ENCODE peak calls at places on chromosome 19, in five cellular contexts. O, V, X, S and N are unnamed samples.

GRCh38 chr19:39053276-39054090 is 21.1 kb upstream of the FBXO27 start:
- DNase-seq in O (no peak), V (no peak), X (no peak), S (no peak), N (no peak)

GRCh38 chr19:47375694-47376588 is 26.8 kb downstream of the DHX34 start:
- DNase-seq in V (no peak), X (no peak), O (no peak), S (no peak), N (no peak)

GRCh38 chr19:1807695-1808394 is 4.2 kb downstream of the ATP8B3 start:
- DNase-seq in X (no peak), O (no peak), V (no peak), S (no peak), N (no peak)

GRCh38 chr19:41223431-41224234 is 4.6 kb downstream of the AXL start:
- DNase-seq in X (no peak), O (peak), S (peak), V (no peak), N (no peak)

GRCh38 chr19:35856546-35857149 is at the start of gene KIRREL2:
- DNase-seq in X (peak), S (no peak), V (no peak), O (peak), N (no peak)

GRCh38 chr19:34321735-34322134 is 43.3 kb upstream of the GPI start:
- DNase-seq in X (no peak), S (no peak), O (no peak), V (no peak), N (no peak)

GRCh38 chr19:33487901-33488817 is 33.4 kb downstream of the PEPD start:
- DNase-seq in X (no peak), S (no peak), V (no peak), O (no peak), N (no peak)

GRCh38 chr19:47200530-47200929 is 30.5 kb downstream of the BBC3 start:
- DNase-seq in S (no peak), V (no peak), O (no peak), X (no peak), N (no peak)

GRCh38 chr19:43739836-43740235 is 14.9 kb downstream of the SMG9 start:
- DNase-seq in V (no peak), X (no peak), O (no peak), S (no peak), N (no peak)

GRCh38 chr19:3238066-3238561 is 13.7 kb downstream of the CELF5 start:
- DNase-seq in X (no peak), O (no peak), S (no peak), V (no peak), N (no peak)

GRCh38 chr19:8468124-8468523 is 23.3 kb downstream of the HNRNPM start:
- DNase-seq in X (no peak), O (no peak), V (no peak), S (no peak), N (no peak)

GRCh38 chr19:1133471-1133929 is 29.7 kb downstream of the GPX4 start:
- DNase-seq in X (no peak), S (no peak), O (no peak), V (peak), N (peak)

GRCh38 chr19:54439174-54439851 is 9.7 kb upstream of the LENG8 start:
- DNase-seq in S (no peak), X (no peak), O (peak), V (no peak), N (no peak)

GRCh38 chr19:42325308-42325895 is at the start of gene MEGF8:
- DNase-seq in O (peak), V (peak), X (peak), S (peak), N (peak)

GRCh38 chr19:10552596-10553053 is 8.9 kb downstream of the ATG4D start:
- DNase-seq in V (no peak), X (no peak), S (no peak), O (no peak), N (peak)

GRCh38 chr19:50838239-50838638 is 4.9 kb upstream of the KLK15 start:
- DNase-seq in O (no peak), X (no peak), S (no peak), V (no peak), N (no peak)

GRCh38 chr19:7137120-7137519 is 67.6 kb downstream of the ZNF557 start:
- DNase-seq in O (no peak), S (no peak), X (no peak), V (no peak), N (no peak)

GRCh38 chr19:51272183-51272817 is 21.4 kb downstream of the SIGLECL1 start:
- DNase-seq in O (no peak), S (no peak), V (no peak), X (no peak), N (no peak)

GRCh38 chr19:1066748-1067340 is at the start of gene ARHGAP45:
- DNase-seq in V (peak), X (no peak), S (no peak), O (peak), N (peak)

GRCh38 chr19:54317965-54318240 is 4.9 kb upstream of the LILRA5 start:
- DNase-seq in V (no peak), X (no peak), O (no peak), S (no peak), N (no peak)

GRCh38 chr19:47444388-47444821 is 25.1 kb upstream of the MEIS3 start:
- DNase-seq in X (peak), O (peak), S (no peak), V (peak), N (no peak)

GRCh38 chr19:3108775-3109174 is 14.6 kb downstream of the GNA11 start:
- DNase-seq in X (no peak), S (peak), O (peak), V (peak), N (peak)

GRCh38 chr19:45340899-45341453 is 426 bp downstream of the KLC3 start:
- DNase-seq in O (no peak), X (no peak), S (no peak), V (no peak), N (no peak)

GRCh38 chr19:46453661-46454060 is 17.7 kb downstream of the PNMA8A start:
- DNase-seq in O (no peak), V (no peak), X (no peak), S (no peak), N (no peak)

GRCh38 chr19:46815833-46816627 is 27.6 kb upstream of the SLC1A5 start:
- DNase-seq in S (no peak), O (no peak), V (no peak), X (no peak), N (no peak)

GRCh38 chr19:33553530-33554310 is 32.1 kb upstream of the PEPD start:
- DNase-seq in S (no peak), V (no peak), X (no peak), O (no peak), N (no peak)

GRCh38 chr19:8306235-8307054 is 1.7 kb downstream of the CD320 start:
- DNase-seq in O (no peak), S (peak), V (no peak), X (peak), N (peak)

GRCh38 chr19:33496496-33496895 is 25.1 kb downstream of the PEPD start:
- DNase-seq in O (no peak), V (no peak), X (no peak), S (no peak), N (no peak)

GRCh38 chr19:29578349-29578748 is 27.7 kb upstream of the POP4 start:
- DNase-seq in V (no peak), S (no peak), X (no peak), O (no peak), N (no peak)

GRCh38 chr19:29579308-29579910 is 26.7 kb upstream of the POP4 start:
- DNase-seq in X (peak), V (no peak), O (no peak), S (no peak), N (no peak)

GRCh38 chr19:29577662-29577963 is 28.5 kb upstream of the POP4 start:
- DNase-seq in O (no peak), V (no peak), S (no peak), X (peak), N (no peak)

GRCh38 chr19:29576043-29576442 is 30.0 kb upstream of the POP4 start:
- DNase-seq in O (no peak), X (no peak), V (no peak), S (no peak), N (no peak)

DNA sequence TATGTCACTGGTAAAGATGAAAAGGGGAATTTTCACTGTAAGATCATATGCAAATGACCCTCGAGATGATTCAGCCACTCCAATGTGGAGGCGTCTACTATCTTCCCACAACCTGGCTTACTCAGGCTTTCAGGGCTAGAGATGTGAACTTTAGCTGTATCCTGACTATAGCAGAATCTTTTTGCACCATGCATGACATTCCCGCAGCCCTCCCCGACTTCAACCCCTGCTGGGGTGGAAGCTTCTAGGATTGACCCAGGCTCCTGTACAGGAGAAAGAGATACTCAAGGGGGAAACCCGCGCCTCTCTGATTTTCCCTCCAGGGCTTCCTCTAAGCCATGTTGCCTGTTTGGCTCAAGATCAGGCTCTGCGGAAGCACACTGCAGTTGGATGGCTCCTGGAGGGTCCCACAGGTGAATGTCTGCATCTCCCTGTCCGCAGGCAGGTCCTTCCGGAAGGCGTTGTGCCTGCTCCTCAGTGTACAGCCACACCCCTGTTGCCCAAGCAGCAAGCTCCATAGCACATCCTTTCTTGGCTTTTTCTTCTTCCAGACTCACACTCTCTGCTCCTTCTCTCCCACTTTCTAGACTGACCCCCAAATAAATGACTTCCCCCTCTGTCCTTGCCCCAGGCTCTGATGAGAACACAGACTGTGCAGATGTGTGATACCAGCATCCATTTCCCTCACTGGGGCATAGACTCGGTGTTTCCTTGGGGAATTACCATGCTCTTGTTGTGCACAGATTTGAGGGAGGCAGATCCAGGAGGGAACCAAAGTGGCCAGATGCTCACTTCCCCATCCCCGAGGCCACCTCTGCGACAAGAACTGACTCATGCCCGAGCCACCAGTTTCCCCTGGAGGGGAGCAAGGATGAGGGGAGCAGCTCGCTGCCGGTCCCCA is 29.1 kb upstream of the POP4 start:
- DNase-seq in X (no peak), V (no peak), O (no peak), S (no peak), N (no peak)
- TF ChIP-seq CTCF in X (no peak), V (no peak), O (no peak), S (no peak), N (no peak)

GRCh38 chr19:18063463-18063862 is 23.3 kb downstream of the IL12RB1 start:
- DNase-seq in O (peak), V (no peak), S (no peak), X (no peak), N (no peak)
- TF ChIP-seq CTCF in O (no peak), V (no peak), S (no peak), X (no peak), N (no peak)

GRCh38 chr19:29285878-29286277 is 72.9 kb upstream of the UQCRFS1 start:
- DNase-seq in V (no peak), S (no peak), O (peak), X (peak), N (no peak)
- TF ChIP-seq CTCF in V (no peak), S (no peak), O (peak), X (no peak), N (no peak)

DNA sequence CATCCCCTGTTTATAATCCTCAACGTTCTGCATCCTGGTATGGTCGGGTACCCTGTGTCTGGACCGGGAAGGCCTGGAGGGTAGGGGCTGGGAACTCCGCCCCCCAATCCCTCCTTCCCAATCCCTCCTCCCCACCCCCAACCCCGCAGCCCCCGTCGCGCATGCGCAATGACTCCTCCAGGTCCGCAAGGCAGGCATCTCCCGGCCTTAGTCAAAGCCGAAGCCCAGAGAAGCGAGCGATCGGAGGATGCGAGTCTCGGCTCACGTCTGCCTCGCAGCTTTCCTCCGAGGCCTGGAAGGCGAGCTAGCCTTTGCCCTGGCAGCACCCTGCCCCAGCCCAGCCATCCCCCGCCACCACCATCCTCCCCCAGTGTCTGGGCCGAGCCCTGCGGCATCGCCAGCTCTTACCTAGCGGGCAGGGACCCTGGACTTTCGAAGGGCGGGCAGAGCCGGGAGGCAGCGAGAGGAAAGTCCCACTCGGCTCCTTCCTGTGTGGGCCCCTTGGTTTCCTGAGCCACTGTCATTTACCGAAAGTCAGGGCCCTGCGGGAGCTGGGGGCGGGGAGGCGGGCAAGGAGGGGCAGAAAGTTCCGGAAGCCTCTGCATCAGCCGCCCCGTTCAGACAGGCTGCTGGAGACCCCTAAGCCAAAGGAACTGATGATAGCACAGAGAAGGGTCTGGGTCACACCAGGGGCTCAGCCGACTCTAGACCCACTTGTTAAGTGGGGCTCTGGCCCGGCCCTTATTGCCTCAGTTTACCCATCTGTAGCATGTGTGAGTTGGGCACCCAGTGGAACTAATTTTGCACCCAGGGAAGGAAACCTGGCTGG is at the start of gene JAK3:
- DNase-seq in X (peak), S (no peak), O (peak), V (peak), N (peak)
- TF ChIP-seq CTCF in X (no peak), S (no peak), O (no peak), V (no peak), N (no peak)